ENCODE peak calls at places on chromosomes 7 and 10, in four cellular contexts. One of them, this sample, is unnamed.

GRCh38 chr10:71079761-71080380 is 132.5 kb upstream of the UNC5B start:
- DNase-seq in SK-N-SH: no peak
- DNase-seq in psoas muscle: no peak
- DNase-seq in HCT116: no peak
- DNase-seq in this sample: no peak

GRCh38 chr10:132865851-132866600 is 76.3 kb downstream of the CFAP46 start:
- DNase-seq in SK-N-SH: no peak
- DNase-seq in psoas muscle: no peak
- DNase-seq in HCT116: no peak
- DNase-seq in this sample: peak

GRCh38 chr7:22831602-22832001 is 9.0 kb upstream of the TOMM7 start:
- DNase-seq in SK-N-SH: no peak
- DNase-seq in psoas muscle: no peak
- DNase-seq in HCT116: no peak
- DNase-seq in this sample: no peak

GRCh38 chr10:116877391-116877790 is 28.1 kb downstream of the ENO4 start:
- DNase-seq in SK-N-SH: no peak
- DNase-seq in psoas muscle: no peak
- DNase-seq in HCT116: no peak
- DNase-seq in this sample: peak

GRCh38 chr7:5296627-5297226 is 14.0 kb downstream of the SLC29A4 start:
- DNase-seq in SK-N-SH: peak
- DNase-seq in psoas muscle: no peak
- DNase-seq in HCT116: no peak
- DNase-seq in this sample: no peak

GRCh38 chr10:100748251-100749058 is 3.1 kb downstream of the PAX2 start:
- DNase-seq in SK-N-SH: peak
- DNase-seq in psoas muscle: no peak
- DNase-seq in HCT116: no peak
- DNase-seq in this sample: no peak

GRCh38 chr10:123149568-123150228 is 1.8 kb downstream of the HMX2 start:
- DNase-seq in SK-N-SH: peak
- DNase-seq in psoas muscle: no peak
- DNase-seq in HCT116: no peak
- DNase-seq in this sample: no peak

GRCh38 chr7:44284216-44284615 is 41.2 kb downstream of the CAMK2B start:
- DNase-seq in SK-N-SH: peak
- DNase-seq in psoas muscle: peak
- DNase-seq in HCT116: no peak
- DNase-seq in this sample: peak

GRCh38 chr7:44615149-44615611 is 8.8 kb downstream of the OGDH start:
- DNase-seq in SK-N-SH: no peak
- DNase-seq in psoas muscle: peak
- DNase-seq in HCT116: no peak
- DNase-seq in this sample: no peak

GRCh38 chr7:158973440-158973839 is 117.1 kb downstream of the DYNC2I1 start:
- DNase-seq in SK-N-SH: no peak
- DNase-seq in psoas muscle: no peak
- DNase-seq in HCT116: peak
- DNase-seq in this sample: no peak

GRCh38 chr10:78755877-78756455 is 312.8 kb upstream of the ZMIZ1 start:
- DNase-seq in SK-N-SH: no peak
- DNase-seq in psoas muscle: no peak
- DNase-seq in HCT116: no peak
- DNase-seq in this sample: no peak

GRCh38 chr10:2772791-2773644 is 294.3 kb upstream of the PFKP start:
- DNase-seq in SK-N-SH: peak
- DNase-seq in psoas muscle: no peak
- DNase-seq in HCT116: no peak
- DNase-seq in this sample: no peak

GRCh38 chr7:69871213-69871885 is 273.1 kb downstream of the AUTS2 start:
- DNase-seq in SK-N-SH: peak
- DNase-seq in psoas muscle: no peak
- DNase-seq in HCT116: no peak
- DNase-seq in this sample: no peak

GRCh38 chr10:132458595-132459251 is 61.7 kb downstream of the PWWP2B start:
- DNase-seq in SK-N-SH: peak
- DNase-seq in psoas muscle: peak
- DNase-seq in HCT116: no peak
- DNase-seq in this sample: no peak

GRCh38 chr10:87692956-87693484 is 33.3 kb downstream of the PAPSS2 start:
- DNase-seq in SK-N-SH: no peak
- DNase-seq in psoas muscle: no peak
- DNase-seq in HCT116: no peak
- DNase-seq in this sample: no peak

GRCh38 chr10:96614515-96614914 is 27.7 kb upstream of the TM9SF3 start:
- DNase-seq in SK-N-SH: peak
- DNase-seq in psoas muscle: no peak
- DNase-seq in HCT116: peak
- DNase-seq in this sample: no peak

GRCh38 chr7:83517026-83517700 is 131.8 kb downstream of the SEMA3E start:
- DNase-seq in SK-N-SH: no peak
- DNase-seq in psoas muscle: no peak
- DNase-seq in HCT116: no peak
- DNase-seq in this sample: no peak

GRCh38 chr10:78301891-78302738 is 268.5 kb downstream of the RPS24 start:
- DNase-seq in SK-N-SH: no peak
- DNase-seq in psoas muscle: no peak
- DNase-seq in HCT116: no peak
- DNase-seq in this sample: no peak

GRCh38 chr10:7410800-7411670 is at the start of gene SFMBT2:
- DNase-seq in SK-N-SH: peak
- DNase-seq in psoas muscle: peak
- DNase-seq in HCT116: no peak
- DNase-seq in this sample: no peak

DNA sequence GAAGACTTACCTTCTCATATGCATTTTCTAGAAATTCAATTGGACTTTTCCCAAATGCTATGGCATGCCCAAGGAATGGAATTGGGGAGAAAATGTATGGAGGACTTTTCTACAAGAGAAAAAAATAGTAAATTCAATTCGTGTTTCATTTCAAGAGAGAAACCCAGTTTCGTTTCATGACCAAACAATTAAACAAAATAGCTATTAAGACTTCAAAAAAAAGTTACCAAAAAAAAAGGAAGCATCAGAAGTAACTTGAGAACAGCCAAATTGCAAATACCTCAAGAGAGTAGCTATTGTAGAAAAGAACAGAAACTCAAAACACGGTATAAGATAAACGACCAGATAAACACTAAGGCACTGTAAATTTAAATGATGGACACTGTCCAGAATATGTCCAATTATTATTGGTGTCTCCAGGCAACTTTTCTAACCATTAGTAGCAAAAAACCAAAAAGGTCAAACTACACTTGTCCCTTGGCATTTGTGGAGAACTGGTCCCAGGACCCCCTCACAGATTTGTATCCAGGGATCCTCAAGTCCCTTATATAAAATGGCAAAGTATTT is 2.4 kb downstream of the CYP51A1 start:
- DNase-seq in SK-N-SH: no peak
- DNase-seq in psoas muscle: no peak
- DNase-seq in HCT116: no peak
- DNase-seq in this sample: no peak
- H3K4me3 ChIP-seq in SK-N-SH: no peak
- H3K4me3 ChIP-seq in psoas muscle: no peak
- H3K4me3 ChIP-seq in HCT116: no peak
- H3K4me3 ChIP-seq in this sample: no peak

GRCh38 chr7:92417913-92418312 is 29.4 kb upstream of the GATAD1 start:
- DNase-seq in SK-N-SH: no peak
- DNase-seq in psoas muscle: no peak
- DNase-seq in HCT116: no peak
- DNase-seq in this sample: no peak
- TF ChIP-seq CTCF in SK-N-SH: no peak
- TF ChIP-seq CTCF in psoas muscle: no peak
- TF ChIP-seq CTCF in HCT116: peak
- TF ChIP-seq CTCF in this sample: no peak

GRCh38 chr10:130300608-130301025 is 164.4 kb downstream of the GLRX3 start:
- DNase-seq in SK-N-SH: no peak
- DNase-seq in psoas muscle: no peak
- DNase-seq in HCT116: no peak
- DNase-seq in this sample: no peak
- H3K4me3 ChIP-seq in SK-N-SH: no peak
- H3K4me3 ChIP-seq in psoas muscle: peak
- H3K4me3 ChIP-seq in HCT116: no peak
- H3K4me3 ChIP-seq in this sample: no peak

DNA sequence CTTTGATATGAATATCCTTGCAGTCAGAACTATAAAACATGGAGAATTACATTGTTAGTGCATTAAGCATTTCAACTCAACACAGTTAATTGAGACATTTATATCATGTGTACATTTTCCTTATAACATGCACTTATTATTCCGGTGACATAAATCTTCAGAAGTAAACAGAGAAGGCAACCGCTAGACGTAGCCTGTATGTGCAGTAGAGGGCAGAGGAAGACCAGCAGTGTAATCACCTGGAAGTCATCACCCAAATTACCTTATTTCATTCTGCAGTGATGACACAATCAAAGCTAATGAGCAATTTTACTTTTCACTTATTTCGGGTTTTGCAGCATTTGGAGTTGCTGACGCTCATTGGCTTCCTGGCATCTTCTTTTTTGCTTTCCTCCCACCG is 394.6 kb downstream of the SDK1 start:
- DNase-seq in SK-N-SH: peak
- DNase-seq in psoas muscle: no peak
- DNase-seq in HCT116: no peak
- DNase-seq in this sample: no peak
- TF ChIP-seq CTCF in SK-N-SH: no peak
- TF ChIP-seq CTCF in psoas muscle: no peak
- TF ChIP-seq CTCF in HCT116: peak
- TF ChIP-seq CTCF in this sample: no peak

GRCh38 chr7:7957513-7957912 is 11.1 kb upstream of the GLCCI1 start:
- DNase-seq in SK-N-SH: no peak
- DNase-seq in psoas muscle: no peak
- DNase-seq in HCT116: no peak
- DNase-seq in this sample: no peak
- H3K4me3 ChIP-seq in SK-N-SH: no peak
- H3K4me3 ChIP-seq in psoas muscle: no peak
- H3K4me3 ChIP-seq in HCT116: no peak
- H3K4me3 ChIP-seq in this sample: no peak

GRCh38 chr10:104641150-104642000 is at the start of gene SORCS3:
- DNase-seq in SK-N-SH: peak
- DNase-seq in psoas muscle: no peak
- DNase-seq in HCT116: no peak
- DNase-seq in this sample: no peak

GRCh38 chr10:104642001-104642270 is 846 bp downstream of the SORCS3 start:
- DNase-seq in SK-N-SH: peak
- DNase-seq in psoas muscle: no peak
- DNase-seq in HCT116: no peak
- DNase-seq in this sample: no peak

GRCh38 chr10:104643023-104643663 is 2.1 kb downstream of the SORCS3 start:
- DNase-seq in SK-N-SH: no peak
- DNase-seq in psoas muscle: no peak
- DNase-seq in HCT116: no peak
- DNase-seq in this sample: no peak

GRCh38 chr10:104640339-104641149 is 546 bp upstream of the SORCS3 start:
- DNase-seq in SK-N-SH: peak
- DNase-seq in psoas muscle: no peak
- DNase-seq in HCT116: no peak
- DNase-seq in this sample: no peak

DNA sequence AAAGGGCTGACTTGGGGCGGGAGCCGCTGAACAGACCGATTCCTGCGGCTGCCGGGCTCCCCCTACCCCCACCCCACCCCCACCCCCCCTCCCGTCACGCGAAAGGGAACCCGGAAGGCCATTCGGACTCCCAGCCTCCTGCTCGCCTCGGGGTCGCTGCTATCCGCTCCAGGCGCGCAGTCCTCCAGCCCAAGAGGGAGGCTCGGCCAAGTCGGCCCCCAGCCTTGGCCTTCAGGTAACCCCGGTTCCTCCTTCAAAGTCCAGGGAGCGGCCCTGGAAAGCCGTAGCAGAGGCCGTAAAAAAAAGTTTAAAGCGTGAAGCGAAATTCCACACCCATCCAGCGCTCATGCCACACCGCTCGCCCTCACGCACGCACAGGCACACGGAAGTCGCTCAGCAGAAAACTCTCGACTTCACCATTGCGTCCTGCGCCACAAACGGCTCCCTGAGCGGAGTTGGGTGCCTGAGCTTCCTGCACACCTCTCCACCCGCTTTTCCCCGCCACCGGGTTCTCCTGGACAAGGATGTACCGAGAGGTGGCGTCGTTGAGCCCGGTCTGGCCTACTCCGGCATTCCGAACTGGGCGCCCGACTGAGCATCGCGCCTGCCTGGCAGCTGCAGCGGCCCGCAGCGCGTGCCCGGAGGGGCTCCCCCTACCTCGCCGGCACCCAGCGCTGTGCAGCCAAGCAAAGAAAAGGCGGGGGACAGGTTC is 1.4 kb downstream of the SORCS3 start:
- DNase-seq in SK-N-SH: peak
- DNase-seq in psoas muscle: no peak
- DNase-seq in HCT116: no peak
- DNase-seq in this sample: no peak
- TF ChIP-seq CTCF in SK-N-SH: peak
- TF ChIP-seq CTCF in psoas muscle: no peak
- TF ChIP-seq CTCF in HCT116: no peak
- TF ChIP-seq CTCF in this sample: no peak

GRCh38 chr7:3092468-3092867 is 48.8 kb upstream of the CARD11 start:
- DNase-seq in SK-N-SH: no peak
- DNase-seq in psoas muscle: peak
- DNase-seq in HCT116: no peak
- DNase-seq in this sample: no peak

GRCh38 chr7:3089493-3089892 is 45.8 kb upstream of the CARD11 start:
- DNase-seq in SK-N-SH: peak
- DNase-seq in psoas muscle: no peak
- DNase-seq in HCT116: no peak
- DNase-seq in this sample: no peak

GRCh38 chr7:3097734-3098133 is 54.1 kb upstream of the CARD11 start:
- DNase-seq in SK-N-SH: no peak
- DNase-seq in psoas muscle: no peak
- DNase-seq in HCT116: no peak
- DNase-seq in this sample: no peak

GRCh38 chr7:3091631-3092030 is 48.0 kb upstream of the CARD11 start:
- DNase-seq in SK-N-SH: no peak
- DNase-seq in psoas muscle: no peak
- DNase-seq in HCT116: no peak
- DNase-seq in this sample: no peak

GRCh38 chr7:3095046-3095445 is 51.4 kb upstream of the CARD11 start:
- DNase-seq in SK-N-SH: no peak
- DNase-seq in psoas muscle: no peak
- DNase-seq in HCT116: no peak
- DNase-seq in this sample: no peak
- H3K4me3 ChIP-seq in SK-N-SH: no peak
- H3K4me3 ChIP-seq in psoas muscle: no peak
- H3K4me3 ChIP-seq in HCT116: no peak
- H3K4me3 ChIP-seq in this sample: no peak

GRCh38 chr10:29687411-29688160 is 52.8 kb upstream of the SVIL start:
- DNase-seq in SK-N-SH: no peak
- DNase-seq in psoas muscle: no peak
- DNase-seq in HCT116: no peak
- DNase-seq in this sample: no peak
- TF ChIP-seq CTCF in SK-N-SH: no peak
- TF ChIP-seq CTCF in psoas muscle: no peak
- TF ChIP-seq CTCF in HCT116: no peak
- TF ChIP-seq CTCF in this sample: no peak

This sample was measured in breast epithelium.